ENCODE peak calls at places on chromosome 22, in nine cellular contexts. C is prostate gland, O is brain microvascular endothelial cell, B is body of pancreas, K is hepatocyte, G is WERI-Rb-1, Z is lower lobe of right lung, Y is NB4, M is colonic mucosa. N is an unnamed sample.
A peak's percentile ranks its signal among the peaks of the same experiment; 100 is the strongest.

GRCh38 chr22:17920992-17921650 is 103.2 kb downstream of the MICAL3 start:
- DNase-seq in C (no peak), O (no peak), B (no peak), K (no peak), G (no peak), Z (no peak), Y (no peak), M (no peak), N (no peak)

GRCh38 chr22:22709719-22710445 is 65.5 kb downstream of the GGTLC2 start:
- DNase-seq in C (no peak), O (no peak), B (no peak), K (no peak), G (peak; percentile 55), Z (no peak), Y (peak; percentile 26), M (no peak), N (no peak)

GRCh38 chr22:49589301-49589700 is 238.4 kb downstream of the BRD1 start:
- DNase-seq in C (no peak), O (no peak), B (no peak), K (no peak), G (no peak), Z (no peak), Y (no peak), M (no peak), N (no peak)

GRCh38 chr22:40582063-40582462 is 54.5 kb downstream of the MRTFA start:
- DNase-seq in C (no peak), O (no peak), B (no peak), K (no peak), G (no peak), Z (no peak), Y (no peak), M (no peak), N (no peak)

GRCh38 chr22:31604137-31604705 is 57.8 kb downstream of the PISD start:
- DNase-seq in C (no peak), O (no peak), B (no peak), K (no peak), G (no peak), Z (peak; percentile 7), Y (no peak), M (no peak), N (no peak)

GRCh38 chr22:40107756-40108437 is 69.8 kb upstream of the TNRC6B start:
- DNase-seq in C (peak; percentile 56), O (no peak), B (peak; percentile 17), K (peak; percentile 14), G (no peak), Z (no peak), Y (no peak), M (no peak), N (peak; percentile 42)

GRCh38 chr22:28424427-28425080 is 255.1 kb downstream of the TTC28 start:
- DNase-seq in C (no peak), O (no peak), B (no peak), K (no peak), G (no peak), Z (no peak), Y (no peak), M (no peak), N (peak; percentile 56)

GRCh38 chr22:48485144-48486135 is 1342.2 kb downstream of the BRD1 start:
- DNase-seq in C (no peak), O (no peak), B (no peak), K (no peak), G (no peak), Z (no peak), Y (no peak), M (no peak), N (no peak)

GRCh38 chr22:20298110-20298802 is 21.6 kb downstream of the DGCR6L start:
- DNase-seq in C (no peak), O (no peak), B (no peak), K (no peak), G (no peak), Z (no peak), Y (no peak), M (no peak), N (no peak)

DNA sequence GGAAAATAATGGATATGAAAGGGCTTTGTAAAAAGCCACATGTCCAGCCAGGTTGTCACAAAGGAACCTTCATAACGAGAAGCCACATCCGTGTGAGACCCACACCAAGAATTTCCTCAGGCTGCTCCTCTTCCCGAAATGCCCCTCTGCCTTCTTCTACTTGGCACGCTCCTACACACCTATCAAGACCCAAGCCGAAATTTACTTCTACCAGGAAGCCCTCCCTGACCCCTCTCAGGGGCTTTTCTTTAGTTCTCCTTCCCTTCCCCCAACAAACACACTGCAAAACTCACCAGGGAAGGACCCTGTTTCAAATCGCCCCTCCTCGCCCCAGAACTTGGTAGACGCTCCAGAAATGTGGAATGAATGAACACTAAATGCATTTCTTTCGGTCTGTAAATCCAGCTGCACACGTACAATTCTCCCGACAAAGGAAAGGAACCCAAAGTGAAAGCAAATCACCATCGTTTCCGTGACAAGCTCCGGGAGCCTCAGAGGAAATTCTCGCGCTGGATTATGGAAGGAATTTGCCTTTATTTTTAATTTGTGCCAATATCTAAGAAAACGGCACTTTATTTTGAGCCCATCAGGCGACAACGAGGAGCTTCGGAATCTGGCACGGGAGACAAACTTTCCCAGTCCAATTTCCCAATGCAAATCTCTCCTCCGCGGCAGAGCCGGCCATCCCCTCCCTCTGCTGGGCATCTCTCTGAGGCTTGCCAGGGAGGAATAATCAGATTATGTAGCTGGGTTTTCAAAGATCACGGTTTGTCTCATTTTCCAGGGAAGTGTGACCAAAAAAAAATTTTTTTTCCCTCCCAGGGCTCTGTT is 13.2 kb upstream of the SHISAL1 start:
- DNase-seq in C (no peak), O (no peak), B (no peak), K (no peak), G (no peak), Z (no peak), Y (no peak), M (no peak), N (peak; percentile 56)
- TF ChIP-seq CTCF in C (no peak), O (peak; percentile 67), B (no peak), K (peak; percentile 10), G (peak; percentile 13), Z (peak; percentile 12), Y (no peak), M (no peak), N (peak; percentile 50)

GRCh38 chr22:24763872-24764485 is 10.5 kb downstream of the PIWIL3 start:
- DNase-seq in C (no peak), O (no peak), B (no peak), K (no peak), G (no peak), Z (no peak), Y (no peak), M (no peak), N (no peak)
- H3K4me3 ChIP-seq in C (no peak overlapping the region), O (no peak overlapping the region), B (no peak overlapping the region), K (no peak overlapping the region), G (no peak overlapping the region), Z (no peak overlapping the region), Y (no peak overlapping the region), M (no peak overlapping the region), N (no peak overlapping the region)

DNA sequence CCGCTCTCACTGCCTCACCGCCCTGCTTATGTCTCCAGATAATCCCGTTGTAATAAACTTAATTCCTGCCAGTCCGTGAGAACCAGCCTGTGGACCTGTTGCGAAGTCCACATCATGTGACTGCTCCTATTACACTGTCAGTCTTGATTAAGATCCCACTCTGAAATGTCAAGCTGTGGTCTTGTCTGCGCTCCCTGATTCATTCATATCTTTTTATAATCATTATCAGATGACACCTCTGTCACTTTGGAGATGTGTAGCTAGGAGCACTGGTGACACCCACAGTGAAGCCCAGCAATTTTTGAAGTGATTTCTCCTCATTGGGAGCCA is 377.3 kb downstream of the TBC1D22A start:
- DNase-seq in C (no peak), O (no peak), B (no peak), K (no peak), G (no peak), Z (no peak), Y (no peak), M (no peak), N (no peak)
- TF ChIP-seq CTCF in C (no peak), O (no peak), B (no peak), K (no peak), G (no peak), Z (no peak), Y (no peak), M (no peak), N (no peak)

GRCh38 chr22:36075230-36075629 is 46.6 kb upstream of the RBFOX2 start:
- DNase-seq in C (no peak), O (no peak), B (no peak), K (no peak), G (no peak), Z (no peak), Y (no peak), M (no peak), N (no peak)

GRCh38 chr22:36079041-36079440 is 50.4 kb upstream of the RBFOX2 start:
- DNase-seq in C (no peak), O (no peak), B (no peak), K (no peak), G (no peak), Z (no peak), Y (no peak), M (no peak), N (no peak)

GRCh38 chr22:36075724-36076123 is 47.1 kb upstream of the RBFOX2 start:
- DNase-seq in C (no peak), O (no peak), B (no peak), K (no peak), G (no peak), Z (no peak), Y (no peak), M (no peak), N (no peak)

GRCh38 chr22:36081023-36081431 is 52.4 kb upstream of the RBFOX2 start:
- DNase-seq in C (no peak), O (peak; percentile 87), B (peak; percentile 25), K (peak; percentile 53), G (no peak), Z (no peak), Y (no peak), M (no peak), N (peak; percentile 74)

GRCh38 chr22:36077261-36077660 is 48.6 kb upstream of the RBFOX2 start:
- DNase-seq in C (no peak), O (no peak), B (peak; percentile 21), K (no peak), G (no peak), Z (no peak), Y (no peak), M (no peak), N (peak; percentile 25)
- H3K4me3 ChIP-seq in C (no peak overlapping the region), O (no peak overlapping the region), B (no peak overlapping the region), K (no peak overlapping the region), G (no peak overlapping the region), Z (no peak overlapping the region), Y (no peak overlapping the region), M (no peak overlapping the region), N (no peak overlapping the region)

GRCh38 chr22:21652547-21653545 is 10.7 kb downstream of the SDF2L1 start:
- DNase-seq in C (no peak), O (no peak), B (no peak), K (peak; percentile 6), G (peak; percentile 27), Z (no peak), Y (no peak), M (no peak), N (no peak)
- TF ChIP-seq CTCF in C (no peak), O (peak; percentile 8), B (no peak), K (no peak), G (peak; percentile 9), Z (no peak), Y (no peak), M (no peak), N (no peak)

GRCh38 chr22:36940676-36941075 is 27.2 kb downstream of the CSF2RB start:
- DNase-seq in C (no peak), O (no peak), B (no peak), K (no peak), G (no peak), Z (no peak), Y (no peak), M (no peak), N (no peak)
- H3K4me3 ChIP-seq in C (no peak overlapping the region), O (no peak overlapping the region), B (no peak overlapping the region), K (no peak overlapping the region), G (no peak overlapping the region), Z (no peak overlapping the region), Y (no peak overlapping the region), M (no peak overlapping the region), N (no peak overlapping the region)